ENCODE peak calls at places on chromosome 7, in six cellular contexts. S is mucosa of descending colon, T is GM06990, I is HCT116, U is upper lobe of right lung, G is left ventricle myocardium inferior. K is an unnamed sample.
A peak's percentile ranks its signal among the peaks of the same experiment; 100 is the strongest.

GRCh38 chr7:96017877-96018276 is 245.5 kb downstream of the DYNC1I1 start:
- DNase-seq in T (no peak), I (no peak), G (no peak), U (no peak), S (no peak), K (no peak)

GRCh38 chr7:29109356-29109755 is 37.0 kb downstream of the CPVL start:
- DNase-seq in U (no peak), T (no peak), S (no peak), I (no peak), G (no peak), K (no peak)

GRCh38 chr7:127865466-127865865 is 165.8 kb downstream of the LRRC4 start:
- DNase-seq in G (no peak), U (no peak), S (no peak), T (no peak), I (no peak), K (peak; percentile 42)

GRCh38 chr7:19964198-19964597 is 190.8 kb upstream of the TMEM196 start:
- DNase-seq in I (no peak), U (no peak), T (no peak), S (no peak), G (no peak), K (no peak)

GRCh38 chr7:36962367-36962766 is 238.1 kb upstream of the AOAH start:
- DNase-seq in G (no peak), U (no peak), S (no peak), T (no peak), I (no peak), K (no peak)

GRCh38 chr7:132009778-132010177 is 453.4 kb upstream of the PODXL start:
- DNase-seq in I (no peak), G (no peak), S (no peak), T (no peak), U (no peak), K (no peak)

GRCh38 chr7:102306916-102307677 is 20.4 kb downstream of the SH2B2 start:
- DNase-seq in T (peak; percentile 94), S (peak; percentile 92), I (no peak), G (peak; percentile 51), U (peak; percentile 83), K (no peak)

GRCh38 chr7:105689093-105689819 is 108.0 kb upstream of the EFCAB10 start:
- DNase-seq in I (no peak), G (no peak), U (no peak), T (no peak), S (no peak), K (no peak)

GRCh38 chr7:102291056-102291915 is 4.6 kb downstream of the SH2B2 start:
- DNase-seq in I (no peak), T (peak; percentile 81), U (no peak), G (no peak), S (no peak), K (no peak)

GRCh38 chr7:28018851-28019465 is 161.6 kb downstream of the JAZF1 start:
- DNase-seq in S (no peak), U (no peak), G (no peak), T (no peak), I (no peak), K (no peak)

GRCh38 chr7:81676105-81676811 is 93.6 kb downstream of the HGF start:
- DNase-seq in T (no peak), I (no peak), S (no peak), U (no peak), G (no peak), K (no peak)

GRCh38 chr7:33904680-33905388 is 505 bp upstream of the BMPER start:
- DNase-seq in S (peak; percentile 45), G (peak; percentile 23), U (peak; percentile 66), T (peak; percentile 28), I (no peak), K (no peak)

DNA sequence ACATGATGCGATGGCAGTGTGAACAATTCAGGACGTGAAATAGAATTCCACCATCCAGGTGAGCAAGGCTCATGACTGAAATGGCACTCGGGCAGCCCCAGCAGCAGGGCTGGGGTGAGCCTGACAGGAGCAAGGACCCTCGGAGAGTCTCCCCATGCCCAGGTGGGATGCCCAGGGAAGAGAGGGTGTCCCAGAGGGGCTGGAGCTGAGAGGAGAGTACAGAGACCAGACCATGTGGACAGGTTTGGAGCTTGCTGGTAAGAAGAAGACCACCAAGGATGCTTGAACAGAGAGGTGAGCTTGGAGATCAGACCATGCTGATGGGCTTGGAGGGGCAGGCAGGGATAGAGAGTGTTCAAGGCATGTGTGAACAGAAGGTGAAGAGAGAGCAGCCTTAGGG is 83.3 kb downstream of the RAMP3 start:
- DNase-seq in I (no peak), S (no peak), T (no peak), G (no peak), U (no peak), K (no peak)
- H3K4me3 ChIP-seq in I (no peak overlapping the region), S (no peak overlapping the region), T (no peak overlapping the region), G (no peak overlapping the region), U (no peak overlapping the region), K (no peak overlapping the region)

GRCh38 chr7:151438864-151439601 is 908 bp downstream of the CRYGN start:
- DNase-seq in U (peak; percentile 46), G (no peak), I (no peak), S (no peak), T (no peak), K (no peak)
- TF ChIP-seq CTCF in U (no peak), G (no peak), I (no peak), S (no peak), T (no peak), K (no peak)

GRCh38 chr7:35729061-35729783 is 34.3 kb upstream of the HERPUD2 start:
- DNase-seq in I (no peak), T (peak; percentile 85), S (no peak), G (no peak), U (no peak), K (no peak)
- H3K4me3 ChIP-seq in I (no peak overlapping the region), T (peak overlapping the region; percentile 33), S (no peak overlapping the region), G (no peak overlapping the region), U (no peak overlapping the region), K (no peak overlapping the region)

GRCh38 chr7:69211739-69212138 is 386.5 kb upstream of the AUTS2 start:
- DNase-seq in T (no peak), U (no peak), G (no peak), S (no peak), I (no peak), K (no peak)
- TF ChIP-seq CTCF in T (peak; percentile 43), U (no peak), G (peak; percentile 25), S (no peak), I (no peak), K (no peak)

GRCh38 chr7:79982151-79982770 is 152.4 kb upstream of the GNAI1 start:
- DNase-seq in U (no peak), S (no peak), G (no peak), I (no peak), T (no peak), K (no peak)
- H3K4me3 ChIP-seq in U (no peak overlapping the region), S (no peak overlapping the region), G (no peak overlapping the region), I (no peak overlapping the region), T (no peak overlapping the region), K (no peak overlapping the region)

DNA sequence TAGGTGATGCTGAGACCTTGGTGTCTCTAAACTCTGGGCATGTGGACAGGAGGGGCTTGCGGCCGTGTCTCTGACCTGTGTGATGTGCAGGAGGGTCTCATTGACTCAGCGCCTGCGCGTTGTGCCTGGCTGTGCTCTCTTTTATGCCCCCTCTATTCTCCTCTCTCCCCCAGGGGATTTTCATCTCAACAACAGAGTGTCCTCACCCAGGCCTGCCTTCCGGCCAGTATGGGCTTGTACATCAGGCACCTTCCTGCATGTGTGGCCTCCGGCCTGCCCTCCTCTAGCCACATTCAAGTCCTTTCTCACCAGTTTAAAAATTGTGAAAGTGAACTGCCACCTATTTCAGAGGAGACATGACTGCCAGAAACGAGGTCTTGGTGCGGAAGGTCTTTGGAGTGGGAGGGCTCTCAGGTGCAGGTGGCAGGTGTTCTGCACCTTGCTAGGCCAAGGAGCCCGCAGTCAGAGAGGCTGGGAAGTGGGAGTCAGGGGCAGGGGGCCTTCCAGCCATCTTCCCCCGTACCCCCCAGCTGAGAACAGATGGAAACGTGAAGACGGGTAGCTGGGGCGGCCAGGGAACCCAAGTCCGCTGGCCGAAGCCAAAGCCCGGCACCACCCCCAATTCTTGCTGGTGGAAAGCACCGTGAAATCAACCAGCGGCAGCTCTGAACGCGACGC is 531 bp upstream of the INTS15 start:
- DNase-seq in T (no peak), S (no peak), G (no peak), I (no peak), U (no peak), K (no peak)
- TF ChIP-seq CTCF in T (no peak), S (no peak), G (no peak), I (no peak), U (no peak), K (no peak)